ENCODE peak calls at places on chromosomes 6 and 20, in nine cellular contexts. Y is amniotic stem cell, W is HS-5, J is ACHN, T is NCI-H1694 treated with DMSO at 0.1 percent for 48 hours, U is heart left ventricle, G is progenitor cell of endocrine pancreas, Q is cardiac septum, I is CMK. P is an unnamed sample.

GRCh38 chr20:12012241-12013222 is 94.8 kb downstream of the BTBD3 start:
- DNase-seq in Y (no peak), W (peak), J (peak), T (peak), U (no peak), G (no peak), Q (no peak), I (peak), P (no peak)

GRCh38 chr20:46057856-46058655 is 29.0 kb downstream of the SLC12A5 start:
- DNase-seq in Y (no peak), W (no peak), J (no peak), T (no peak), U (peak), G (peak), Q (peak), I (no peak), P (no peak)

GRCh38 chr6:85506441-85507093 is 56.7 kb downstream of the NT5E start:
- DNase-seq in Y (no peak), W (no peak), J (no peak), T (no peak), U (no peak), G (no peak), Q (no peak), I (no peak), P (no peak)

GRCh38 chr6:143299253-143300166 is 151.0 kb downstream of the ADAT2 start:
- DNase-seq in Y (no peak), W (no peak), J (no peak), T (no peak), U (no peak), G (no peak), Q (no peak), I (no peak), P (no peak)

GRCh38 chr20:46304361-46304760 is 3.9 kb downstream of the CDH22 start:
- DNase-seq in Y (no peak), W (no peak), J (no peak), T (no peak), U (no peak), G (no peak), Q (no peak), I (no peak), P (no peak)

GRCh38 chr6:78629154-78629721 is 238.1 kb upstream of the IRAK1BP1 start:
- DNase-seq in Y (no peak), W (no peak), J (no peak), T (no peak), U (no peak), G (no peak), Q (no peak), I (no peak), P (no peak)

GRCh38 chr6:125066964-125067363 is 86.6 kb upstream of the TPD52L1 start:
- DNase-seq in Y (no peak), W (no peak), J (no peak), T (no peak), U (no peak), G (no peak), Q (no peak), I (no peak), P (no peak)

GRCh38 chr20:63498950-63499332 is at the start of gene EEF1A2:
- DNase-seq in Y (no peak), W (no peak), J (peak), T (no peak), U (peak), G (peak), Q (no peak), I (no peak), P (no peak)

GRCh38 chr6:96900873-96901272 is 3.2 kb upstream of the NDUFAF4 start:
- DNase-seq in Y (no peak), W (no peak), J (no peak), T (no peak), U (no peak), G (no peak), Q (no peak), I (no peak), P (no peak)

GRCh38 chr20:37797669-37798175 is 103.9 kb downstream of the CTNNBL1 start:
- DNase-seq in Y (no peak), W (no peak), J (no peak), T (no peak), U (no peak), G (no peak), Q (no peak), I (no peak), P (no peak)

GRCh38 chr6:98840385-98840784 is 6.0 kb downstream of the POU3F2 start:
- DNase-seq in Y (no peak), W (no peak), J (no peak), T (no peak), U (no peak), G (no peak), Q (no peak), I (no peak), P (no peak)

GRCh38 chr6:42777126-42777822 is 4.6 kb upstream of the BICRAL start:
- DNase-seq in Y (no peak), W (peak), J (peak), T (no peak), U (no peak), G (no peak), Q (no peak), I (no peak), P (no peak)

GRCh38 chr20:52985687-52986086 is 13.5 kb downstream of the TSHZ2 start:
- DNase-seq in Y (no peak), W (no peak), J (no peak), T (no peak), U (no peak), G (no peak), Q (no peak), I (no peak), P (no peak)